ENCODE peak calls at places on chromosomes 7 and 10, in eight cellular contexts. R, Y, S, T, K, G, C and E are unnamed samples.

GRCh38 chr7:30427296-30428080 is 51.1 kb downstream of the NOD1 start:
- DNase-seq in R (no peak), Y (no peak), S (no peak), T (no peak), K (no peak), G (no peak), C (no peak), E (no peak)

GRCh38 chr7:88243345-88243909 is 23.6 kb upstream of the SRI start:
- DNase-seq in R (peak; percentile 15), Y (peak; percentile 49), S (peak; percentile 75), T (no peak), K (peak; percentile 50), G (peak; percentile 48), C (peak; percentile 66), E (no peak)

GRCh38 chr7:2980406-2981102 is 63.1 kb downstream of the CARD11 start:
- DNase-seq in R (no peak), Y (peak; percentile 38), S (no peak), T (no peak), K (no peak), G (no peak), C (no peak), E (no peak)

GRCh38 chr10:107653832-107654287 is 489.4 kb upstream of the SORCS1 start:
- DNase-seq in R (peak; percentile 37), Y (peak; percentile 22), S (peak; percentile 71), T (no peak), K (no peak), G (no peak), C (peak; percentile 38), E (peak; percentile 19)

GRCh38 chr10:97762816-97763215 is 9.0 kb downstream of the SFRP5 start:
- DNase-seq in R (no peak), Y (no peak), S (peak; percentile 12), T (no peak), K (peak; percentile 84), G (peak; percentile 4), C (no peak), E (peak; percentile 84)

GRCh38 chr7:117810642-117811512 is 62.4 kb downstream of the CTTNBP2 start:
- DNase-seq in R (no peak), Y (no peak), S (no peak), T (no peak), K (peak; percentile 53), G (no peak), C (no peak), E (no peak)

GRCh38 chr7:82469207-82469606 is 25.6 kb upstream of the CACNA2D1 start:
- DNase-seq in R (no peak), Y (no peak), S (no peak), T (no peak), K (no peak), G (no peak), C (no peak), E (no peak)

GRCh38 chr7:47796347-47796746 is 151.9 kb downstream of the PKD1L1 start:
- DNase-seq in R (peak; percentile 17), Y (no peak), S (no peak), T (no peak), K (no peak), G (no peak), C (no peak), E (no peak)

GRCh38 chr7:100706672-100707311 is 871 bp downstream of the POP7 start:
- DNase-seq in R (no peak), Y (peak; percentile 53), S (no peak), T (peak; percentile 36), K (peak; percentile 29), G (no peak), C (no peak), E (peak; percentile 50)

GRCh38 chr7:20778063-20778721 is 8.5 kb downstream of the SP8 start:
- DNase-seq in R (peak; percentile 46), Y (no peak), S (peak; percentile 35), T (peak; percentile 42), K (peak; percentile 94), G (no peak), C (no peak), E (peak; percentile 59)
- H3K4me3 ChIP-seq in R (peak overlapping the region; percentile 53), Y (no peak overlapping the region), S (peak overlapping the region; percentile 38), T (peak overlapping the region; percentile 31), K (peak overlapping the region; percentile 51), G (peak overlapping the region; percentile 34), C (peak overlapping the region; percentile 48), E (no peak overlapping the region)

GRCh38 chr7:27176962-27177794 is 3.1 kb upstream of the HOXA10 start:
- DNase-seq in R (no peak), Y (peak; percentile 17), S (no peak), T (no peak), K (no peak), G (no peak), C (no peak), E (no peak)
- H3K4me3 ChIP-seq in R (no peak overlapping the region), Y (no peak overlapping the region), S (no peak overlapping the region), T (no peak overlapping the region), K (no peak overlapping the region), G (no peak overlapping the region), C (no peak overlapping the region), E (no peak overlapping the region)

GRCh38 chr7:516606-517456 is 2.8 kb downstream of the PDGFA start:
- DNase-seq in R (no peak), Y (peak; percentile 75), S (peak; percentile 70), T (peak; percentile 72), K (peak; percentile 74), G (peak; percentile 32), C (peak; percentile 76), E (peak; percentile 66)
- H3K4me3 ChIP-seq in R (no peak overlapping the region), Y (peak overlapping the region; percentile 35), S (peak overlapping the region; percentile 67), T (peak overlapping the region; percentile 85), K (peak overlapping the region; percentile 62), G (peak overlapping the region; percentile 52), C (peak overlapping the region; percentile 68), E (peak overlapping the region; percentile 28)

GRCh38 chr10:44295619-44296222 is 89.2 kb downstream of the CXCL12 start:
- DNase-seq in R (no peak), Y (no peak), S (no peak), T (no peak), K (no peak), G (no peak), C (no peak), E (no peak)

GRCh38 chr10:44293306-44293778 is 91.6 kb downstream of the CXCL12 start:
- DNase-seq in R (no peak), Y (no peak), S (no peak), T (no peak), K (peak; percentile 8), G (no peak), C (no peak), E (no peak)

GRCh38 chr10:44294726-44295412 is 90.0 kb downstream of the CXCL12 start:
- DNase-seq in R (no peak), Y (no peak), S (no peak), T (no peak), K (no peak), G (no peak), C (no peak), E (no peak)

GRCh38 chr10:44293842-44294241 is 91.1 kb downstream of the CXCL12 start:
- DNase-seq in R (no peak), Y (no peak), S (peak; percentile 71), T (no peak), K (no peak), G (no peak), C (peak; percentile 92), E (peak; percentile 43)

GRCh38 chr10:44292390-44293002 is 92.4 kb downstream of the CXCL12 start:
- DNase-seq in R (no peak), Y (no peak), S (no peak), T (no peak), K (peak; percentile 52), G (no peak), C (no peak), E (no peak)
- H3K4me3 ChIP-seq in R (no peak overlapping the region), Y (no peak overlapping the region), S (no peak overlapping the region), T (no peak overlapping the region), K (peak overlapping the region; percentile 32), G (no peak overlapping the region), C (no peak overlapping the region), E (no peak overlapping the region)

GRCh38 chr10:79346388-79347225 is 662 bp upstream of the PPIF start:
- DNase-seq in R (no peak), Y (no peak), S (no peak), T (no peak), K (peak; percentile 52), G (no peak), C (no peak), E (peak; percentile 29)
- H3K4me3 ChIP-seq in R (no peak overlapping the region), Y (no peak overlapping the region), S (no peak overlapping the region), T (peak overlapping the region; percentile 66), K (peak overlapping the region; percentile 59), G (no peak overlapping the region), C (peak overlapping the region; percentile 85), E (no peak overlapping the region)

GRCh38 chr10:6072215-6072941 is 10.2 kb upstream of the IL2RA start:
- DNase-seq in R (no peak), Y (no peak), S (no peak), T (no peak), K (no peak), G (no peak), C (no peak), E (no peak)
- H3K4me3 ChIP-seq in R (no peak overlapping the region), Y (no peak overlapping the region), S (no peak overlapping the region), T (no peak overlapping the region), K (no peak overlapping the region), G (no peak overlapping the region), C (no peak overlapping the region), E (no peak overlapping the region)

GRCh38 chr7:45917658-45918057 is 3.4 kb downstream of the IGFBP3 start:
- DNase-seq in R (peak; percentile 69), Y (peak; percentile 84), S (peak; percentile 75), T (peak; percentile 80), K (peak; percentile 84), G (peak; percentile 45), C (peak; percentile 64), E (peak; percentile 81)
- H3K4me3 ChIP-seq in R (no peak overlapping the region), Y (no peak overlapping the region), S (no peak overlapping the region), T (peak overlapping the region; percentile 51), K (no peak overlapping the region), G (peak overlapping the region; percentile 57), C (no peak overlapping the region), E (no peak overlapping the region)